ENCODE peak calls at places on chromosomes 5 and 9, in nine cellular contexts. K is effector memory CD8-positive, alpha-beta T cell; L is BJ; B is IMR-90; Y is activated CD4-positive, alpha-beta T cell treated with anti-CD3 and anti-CD28 coated beads, Interleukin-2, amount 50 U/mL, for 24 hours; E is lower leg skin; P is NCI-H1105; C is hepatocyte; W is nephron progenitor cell. X is an unnamed sample.

GRCh38 chr9:84151236-84151635 is 170.6 kb downstream of the RMI1 start:
- DNase-seq in K (no peak), W (no peak), C (no peak), E (no peak), P (no peak), L (no peak), Y (no peak), B (no peak), X (no peak)

GRCh38 chr5:163564321-163564924 is 59.0 kb downstream of the MAT2B start:
- DNase-seq in C (peak), P (no peak), W (peak), B (peak), L (no peak), E (peak), Y (peak), K (peak), X (peak)

GRCh38 chr5:62909331-62909730 is 330.7 kb downstream of the LRRC70 start:
- DNase-seq in Y (no peak), W (no peak), P (no peak), K (no peak), L (no peak), E (no peak), C (no peak), B (no peak), X (no peak)

GRCh38 chr5:154830219-154830595 is 20.2 kb downstream of the FAXDC2 start:
- DNase-seq in B (no peak), E (no peak), K (no peak), W (no peak), Y (no peak), C (no peak), L (no peak), P (no peak), X (no peak)

GRCh38 chr5:112289465-112289864 is 129.6 kb downstream of the EPB41L4A start:
- DNase-seq in B (no peak), C (no peak), Y (no peak), P (no peak), K (no peak), E (no peak), W (no peak), L (no peak), X (no peak)

GRCh38 chr9:108467653-108468324 is 388.0 kb downstream of the ACTL7B start:
- DNase-seq in L (no peak), Y (no peak), P (no peak), K (no peak), C (peak), B (peak), W (no peak), E (no peak), X (no peak)

GRCh38 chr9:116494815-116495634 is 192.1 kb upstream of the TRIM32 start:
- DNase-seq in C (peak), W (peak), Y (no peak), L (no peak), P (no peak), B (no peak), E (no peak), K (no peak), X (no peak)

GRCh38 chr9:91415290-91415689 is 8.3 kb downstream of the NFIL3 start:
- DNase-seq in P (no peak), C (no peak), B (no peak), W (no peak), Y (no peak), E (no peak), L (no peak), K (no peak), X (no peak)

X was measured in immature natural killer cell.